ENCODE peak calls at places on chromosomes 13 and 19, in ten cellular contexts. W, M, T, H, X, E, D, N, U and Z are unnamed samples.
A peak's percentile ranks its signal among the peaks of the same experiment; 100 is the strongest.

GRCh38 chr19:19275166-19275565 is 2.1 kb upstream of the TM6SF2 start:
- DNase-seq in M (no peak), U (no peak), T (no peak), H (no peak), X (no peak), D (no peak), W (no peak), E (no peak), N (no peak), Z (no peak)

GRCh38 chr13:73691891-73692290 is 442.3 kb downstream of the KLF12 start:
- DNase-seq in N (no peak), X (no peak), E (no peak), M (no peak), H (no peak), D (no peak), T (no peak), U (no peak), W (no peak), Z (no peak)

GRCh38 chr13:109180905-109181425 is 551.6 kb downstream of the MYO16 start:
- DNase-seq in H (no peak), W (no peak), D (no peak), T (no peak), X (no peak), N (no peak), M (no peak), U (no peak), E (no peak), Z (no peak)

GRCh38 chr13:77701305-77701704 is 3.8 kb downstream of the SLAIN1 start:
- DNase-seq in W (no peak), U (no peak), D (no peak), M (no peak), H (no peak), E (no peak), N (no peak), X (no peak), T (no peak), Z (no peak)

GRCh38 chr19:7394728-7395359 is 46.1 kb downstream of the ARHGEF18 start:
- DNase-seq in D (peak; percentile 88), T (peak; percentile 85), U (peak; percentile 89), X (peak; percentile 88), M (peak; percentile 83), E (peak; percentile 85), W (peak; percentile 95), H (peak; percentile 28), N (peak; percentile 87), Z (peak; percentile 91)

GRCh38 chr19:789473-790052 is 7.7 kb upstream of the PTBP1 start:
- DNase-seq in X (no peak), U (peak; percentile 73), D (peak; percentile 44), N (no peak), W (no peak), H (no peak), T (no peak), M (no peak), E (no peak), Z (no peak)

GRCh38 chr13:36298535-36299068 is 988 bp upstream of the CCDC169 start:
- DNase-seq in E (no peak), N (no peak), M (no peak), W (no peak), D (no peak), T (no peak), X (no peak), U (no peak), H (no peak), Z (no peak)

GRCh38 chr19:50668416-50669318 is 19.4 kb downstream of the C19orf81 start:
- DNase-seq in U (no peak), W (no peak), T (no peak), M (no peak), N (no peak), H (no peak), D (no peak), X (no peak), E (no peak), Z (no peak)

GRCh38 chr13:101360525-101360924 is 55.8 kb downstream of the NALCN start:
- DNase-seq in W (no peak), H (no peak), U (no peak), T (no peak), M (no peak), N (no peak), X (no peak), D (no peak), E (no peak), Z (no peak)